ENCODE peak calls at places on chromosomes 6 and 20, in four cellular contexts. S is psoas muscle, H is SK-N-SH, P is HL-60. L is an unnamed sample.

GRCh38 chr20:34098570-34098969 is 13.5 kb downstream of the EIF2S2 start:
- DNase-seq in S (no peak), P (no peak), H (no peak), L (no peak)

GRCh38 chr20:4076033-4076432 is 60.7 kb upstream of the RNF24 start:
- DNase-seq in H (no peak), S (no peak), P (no peak), L (no peak)

GRCh38 chr6:158033751-158034702 is 52.4 kb downstream of the SYNJ2 start:
- DNase-seq in P (no peak), S (no peak), H (no peak), L (no peak)

GRCh38 chr6:35427851-35428321 is 24.3 kb upstream of the FANCE start:
- DNase-seq in S (no peak), P (no peak), H (no peak), L (no peak)

GRCh38 chr6:18165746-18166145 is 10.5 kb downstream of the KDM1B start:
- DNase-seq in S (no peak), P (no peak), H (no peak), L (no peak)

GRCh38 chr6:73514746-73515110 is 6.1 kb downstream of the EEF1A1 start:
- DNase-seq in P (peak), H (no peak), S (no peak), L (no peak)

GRCh38 chr6:7742214-7742613 is 16.3 kb downstream of the BMP6 start:
- DNase-seq in H (no peak), P (no peak), S (no peak), L (no peak)

GRCh38 chr6:150236544-150236943 is 93.7 kb downstream of the PPP1R14C start:
- DNase-seq in S (no peak), P (no peak), H (no peak), L (peak)

GRCh38 chr6:38302081-38302480 is 337.6 kb downstream of the BTBD9 start:
- DNase-seq in H (no peak), S (no peak), P (no peak), L (no peak)

GRCh38 chr6:1612902-1613301 is 3.2 kb downstream of the FOXC1 start:
- DNase-seq in P (no peak), S (no peak), H (no peak), L (no peak)
- H3K4me3 ChIP-seq in P (no peak), S (peak), H (peak), L (no peak)

GRCh38 chr20:12966468-12967085 is 42.2 kb upstream of the SPTLC3 start:
- DNase-seq in S (no peak), P (no peak), H (no peak), L (no peak)
- TF ChIP-seq CTCF in S (no peak), P (no peak), H (no peak), L (no peak)

GRCh38 chr20:15700147-15700765 is 873.0 kb downstream of the KIF16B start:
- DNase-seq in S (no peak), H (peak), P (no peak), L (no peak)

GRCh38 chr20:15703171-15703911 is 869.9 kb downstream of the KIF16B start:
- DNase-seq in H (no peak), P (no peak), S (no peak), L (no peak)

GRCh38 chr20:15702161-15702560 is 871.1 kb downstream of the KIF16B start:
- DNase-seq in P (no peak), S (no peak), H (no peak), L (no peak)

DNA sequence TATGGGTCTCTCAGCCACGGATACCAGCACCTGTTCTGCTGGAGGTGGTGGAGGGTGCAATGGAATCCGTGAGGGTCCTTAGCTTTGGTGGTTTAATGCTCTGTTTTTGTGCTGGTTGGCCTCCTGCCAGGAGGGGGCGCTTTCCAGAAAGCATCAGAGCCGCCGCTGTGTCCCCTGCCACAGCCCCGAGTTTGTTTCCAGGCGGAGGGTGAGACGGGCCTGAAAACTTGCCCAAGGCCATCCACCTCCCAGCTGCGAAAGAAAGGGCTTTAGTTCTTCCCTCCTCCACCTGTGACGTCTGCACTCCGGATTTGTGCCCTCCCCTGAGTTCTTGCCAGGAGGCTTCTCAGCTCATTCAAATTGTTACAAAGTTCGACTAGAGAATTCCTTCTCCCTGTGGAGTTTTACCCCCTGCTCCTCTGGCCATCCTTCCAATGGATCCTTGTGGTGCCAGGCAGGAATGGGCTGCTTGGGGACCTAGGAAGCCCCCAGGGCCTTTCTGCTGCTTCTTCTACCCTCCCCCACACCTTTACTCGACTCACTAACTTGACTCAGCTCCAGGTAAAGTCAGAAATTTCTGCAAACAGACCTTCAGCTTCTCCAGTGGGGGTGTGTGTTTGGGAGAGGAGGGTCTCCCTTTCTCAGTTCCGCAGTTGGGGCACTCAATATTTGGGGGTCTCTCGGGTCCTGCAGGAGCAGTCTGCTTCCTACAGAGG is 873.7 kb downstream of the KIF16B start:
- DNase-seq in P (no peak), S (no peak), H (no peak), L (no peak)
- H3K4me3 ChIP-seq in P (no peak), S (no peak), H (no peak), L (no peak)

GRCh38 chr6:55545791-55546190 is 33.2 kb downstream of the HMGCLL1 start:
- DNase-seq in S (no peak), H (no peak), P (no peak), L (no peak)

GRCh38 chr6:55541024-55541423 is 38.0 kb downstream of the HMGCLL1 start:
- DNase-seq in P (no peak), S (no peak), H (no peak), L (no peak)

GRCh38 chr6:55543633-55544309 is 35.2 kb downstream of the HMGCLL1 start:
- DNase-seq in P (no peak), S (no peak), H (no peak), L (no peak)
- TF ChIP-seq CTCF in P (no peak), S (no peak), H (no peak), L (no peak)

GRCh38 chr6:29757282-29757681 is 34.0 kb downstream of the HLA-F start:
- DNase-seq in H (no peak), P (no peak), S (no peak), L (peak)
- H3K4me3 ChIP-seq in H (no peak), P (no peak), S (no peak), L (no peak)

GRCh38 chr6:134004714-134005113 is 47.7 kb downstream of the SLC2A12 start:
- DNase-seq in H (no peak), P (no peak), S (no peak), L (no peak)
- TF ChIP-seq CTCF in H (no peak), P (no peak), S (no peak), L (no peak)

GRCh38 chr6:164129218-164129617 is 714.7 kb downstream of the QKI start:
- DNase-seq in S (no peak), P (no peak), H (no peak), L (no peak)
- H3K4me3 ChIP-seq in S (no peak), P (no peak), H (no peak), L (no peak)

GRCh38 chr6:137951064-137951597 is 84.1 kb downstream of the TNFAIP3 start:
- DNase-seq in P (no peak), H (no peak), S (no peak), L (no peak)
- TF ChIP-seq CTCF in P (peak), H (no peak), S (no peak), L (no peak)

DNA sequence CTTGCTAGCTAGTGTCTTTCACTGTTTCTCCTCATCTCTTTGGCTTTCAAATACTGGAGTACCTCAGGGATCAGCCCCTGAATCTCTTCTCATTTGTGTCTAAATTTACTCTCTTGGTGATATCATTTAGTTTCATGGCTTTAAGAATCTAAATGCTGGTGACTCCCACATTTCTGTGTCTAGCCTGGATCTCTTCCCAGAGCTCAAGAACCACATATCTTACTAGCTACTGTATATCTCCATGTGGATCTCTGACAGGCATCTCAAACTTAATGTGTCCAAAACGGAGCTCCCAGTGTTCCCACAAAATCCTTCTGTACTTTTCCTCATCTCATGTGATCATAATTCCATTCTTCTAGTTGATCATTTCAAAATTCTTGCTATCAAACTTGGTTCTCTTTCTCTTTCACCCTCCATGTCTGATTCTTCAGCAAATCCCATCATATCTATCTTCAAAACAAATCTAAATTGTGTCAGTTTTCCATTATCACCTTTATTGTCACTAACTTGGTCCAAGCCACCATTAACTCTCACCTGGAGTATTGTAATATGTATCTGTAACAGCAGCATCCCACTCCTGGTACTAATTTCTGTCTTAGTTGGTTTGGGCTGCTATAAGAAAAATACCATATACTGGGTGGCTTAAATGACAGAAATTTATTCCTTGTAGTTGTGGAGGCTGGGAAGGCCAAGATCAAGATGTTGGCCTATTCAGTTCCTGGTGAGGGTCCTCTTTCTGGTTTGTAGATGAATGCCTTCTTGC is 45.9 kb downstream of the CCDC170 start:
- DNase-seq in P (no peak), S (no peak), H (no peak), L (no peak)
- H3K4me3 ChIP-seq in P (no peak), S (no peak), H (no peak), L (no peak)

DNA sequence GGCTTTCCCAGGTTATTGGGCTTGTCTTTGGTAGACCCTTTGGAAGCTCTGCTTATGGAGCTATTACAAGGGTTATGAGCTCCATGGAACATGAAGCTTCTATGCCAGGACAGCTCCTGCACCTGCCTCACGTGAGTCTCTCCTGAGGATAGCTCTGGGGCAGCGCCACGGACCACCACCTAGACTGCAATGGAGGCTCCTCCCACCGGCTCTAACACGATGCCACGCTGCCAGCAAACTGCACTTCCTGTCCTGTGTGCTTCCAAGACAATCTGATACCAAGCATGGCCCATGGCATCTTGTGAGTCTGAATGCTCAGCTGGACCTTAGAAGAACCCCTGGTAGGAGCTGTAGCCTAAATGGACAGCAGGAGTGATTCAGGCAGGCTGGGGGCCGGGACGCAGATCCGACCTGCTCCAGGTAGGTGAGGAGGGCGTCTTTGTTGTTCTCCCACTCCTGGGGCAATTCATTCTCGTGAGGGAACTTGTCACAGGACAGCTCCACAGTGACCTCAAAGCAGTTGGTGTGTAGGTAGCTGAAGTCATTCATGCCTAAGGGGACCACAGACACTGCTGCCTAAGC is 5.5 kb downstream of the CPXM1 start:
- DNase-seq in P (no peak), S (no peak), H (no peak), L (no peak)
- TF ChIP-seq CTCF in P (no peak), S (no peak), H (no peak), L (no peak)